ENCODE peak calls at places on chromosomes 12 and 14, in eight cellular contexts. W is PC-9; T is DMS153; I is T47D; C is AML-193; Q is stimulated activated CD4-positive, alpha-beta T cell treated with anti-CD3 and anti-CD28 coated beads, Interleukin-15, amount 100 ng/mL, for 1 hour; P is fibroblast of villous mesenchyme; B is pancreas. D is an unnamed sample.

GRCh38 chr14:64478634-64479250 is 13.4 kb downstream of the AKAP5 start:
- DNase-seq in Q (no peak), B (no peak), P (peak), C (peak), W (no peak), I (peak), T (no peak), D (peak)

GRCh38 chr12:124956571-124956970 is 32.4 kb downstream of the DHX37 start:
- DNase-seq in T (no peak), I (no peak), B (no peak), W (no peak), Q (no peak), C (no peak), P (no peak), D (no peak)

GRCh38 chr14:104134061-104134965 is 4.1 kb upstream of the KIF26A start:
- DNase-seq in B (peak), Q (no peak), W (no peak), T (no peak), I (no peak), C (no peak), P (no peak), D (no peak)

GRCh38 chr14:68961781-68962584 is 17.1 kb downstream of the ACTN1 start:
- DNase-seq in Q (no peak), B (no peak), P (no peak), I (no peak), T (no peak), C (no peak), W (peak), D (no peak)

GRCh38 chr12:49665384-49665783 is 41.8 kb downstream of the FMNL3 start:
- DNase-seq in T (no peak), C (no peak), W (no peak), I (no peak), B (no peak), P (no peak), Q (no peak), D (no peak)

GRCh38 chr14:28785096-28785952 is 18.7 kb downstream of the FOXG1 start:
- DNase-seq in Q (no peak), I (no peak), T (peak), C (no peak), W (no peak), P (no peak), B (no peak), D (no peak)

GRCh38 chr12:92745874-92746553 is 43.2 kb downstream of the PLEKHG7 start:
- DNase-seq in C (no peak), B (no peak), I (no peak), P (peak), W (peak), T (no peak), Q (no peak), D (peak)

GRCh38 chr14:104546591-104547309 is 32.8 kb upstream of the C14orf180 start:
- DNase-seq in I (no peak), C (no peak), Q (no peak), T (no peak), W (no peak), P (no peak), B (no peak), D (no peak)

GRCh38 chr14:103393687-103394626 is 8.7 kb downstream of the MARK3 start:
- DNase-seq in C (peak), P (peak), W (no peak), B (peak), I (peak), Q (no peak), T (no peak), D (peak)

GRCh38 chr12:123987022-123987421 is 14.0 kb downstream of the ZNF664 start:
- DNase-seq in Q (no peak), I (no peak), C (no peak), P (no peak), B (no peak), T (no peak), W (no peak), D (no peak)

GRCh38 chr12:94545937-94546771 is 86.5 kb upstream of the CEP83 start:
- DNase-seq in T (no peak), I (peak), W (peak), C (peak), B (peak), P (peak), Q (no peak), D (peak)

GRCh38 chr14:100677925-100678765 is 48.5 kb upstream of the DLK1 start:
- DNase-seq in B (no peak), P (peak), T (peak), I (no peak), C (no peak), W (no peak), Q (no peak), D (peak)

GRCh38 chr12:109719123-109720022 is 5.7 kb downstream of the FAM222A start:
- DNase-seq in T (no peak), W (no peak), I (no peak), Q (no peak), B (no peak), C (peak), P (no peak), D (no peak)

GRCh38 chr12:10213168-10214130 is 772 bp downstream of the GABARAPL1 start:
- DNase-seq in I (peak), T (no peak), C (peak), W (peak), P (peak), Q (peak), B (peak), D (peak)

GRCh38 chr12:54378791-54379400 is 5.6 kb downstream of the ZNF385A start:
- DNase-seq in P (no peak), B (peak), Q (no peak), C (no peak), I (peak), W (peak), T (no peak), D (no peak)

GRCh38 chr14:104435147-104436046 is 144.2 kb upstream of the C14orf180 start:
- DNase-seq in I (no peak), T (no peak), C (no peak), P (no peak), W (no peak), Q (no peak), B (no peak), D (no peak)

GRCh38 chr12:18165422-18165871 is 75.5 kb upstream of the RERGL start:
- DNase-seq in T (no peak), B (no peak), Q (no peak), I (peak), W (no peak), C (peak), P (peak), D (peak)

GRCh38 chr14:70707138-70708038 is 65.7 kb downstream of the TTC9 start:
- DNase-seq in C (no peak), W (peak), I (peak), Q (no peak), P (no peak), B (peak), T (no peak), D (peak)

GRCh38 chr14:50396636-50397460 is at the start of gene CDKL1:
- DNase-seq in I (peak), P (peak), Q (peak), W (peak), B (peak), C (peak), T (no peak), D (peak)

GRCh38 chr12:21509768-21510167 is 8.2 kb downstream of the GOLT1B start:
- DNase-seq in Q (no peak), T (no peak), W (no peak), B (no peak), P (no peak), I (no peak), C (no peak), D (no peak)

GRCh38 chr12:117036046-117036445 is 63.2 kb downstream of the TESC start:
- DNase-seq in T (peak), I (no peak), B (no peak), C (no peak), P (no peak), W (no peak), Q (no peak), D (no peak)

GRCh38 chr14:91330111-91330696 is 85.7 kb upstream of the GPR68 start:
- DNase-seq in W (no peak), P (no peak), B (no peak), T (no peak), C (no peak), I (no peak), Q (no peak), D (no peak)

GRCh38 chr12:2650261-2651060 is 144.3 kb upstream of the FKBP4 start:
- DNase-seq in T (no peak), P (no peak), B (peak), W (no peak), Q (no peak), I (no peak), C (no peak), D (no peak)

GRCh38 chr12:75951399-75952228 is 80.0 kb downstream of the PHLDA1 start:
- DNase-seq in I (no peak), Q (no peak), W (no peak), B (no peak), P (peak), C (no peak), T (no peak), D (peak)

GRCh38 chr12:115249878-115250277 is 565.9 kb upstream of the TBX3 start:
- DNase-seq in B (no peak), I (no peak), T (no peak), C (no peak), P (no peak), Q (no peak), W (no peak), D (no peak)

GRCh38 chr12:121578230-121579189 is 2.3 kb downstream of the KDM2B start:
- DNase-seq in C (no peak), Q (no peak), B (peak), I (no peak), T (no peak), W (no peak), P (peak), D (peak)

D was measured in fibroblast of the aortic adventitia.